ENCODE peak calls at places on chromosomes 7 and 10, in seven cellular contexts. R is GM12865, E is NB4, K is breast epithelium, V is right atrium auricular region, T is right lobe of liver, O is lower leg skin. Q is an unnamed sample.
A peak's percentile ranks its signal among the peaks of the same experiment; 100 is the strongest.

GRCh38 chr7:130392456-130392860 is 12.2 kb downstream of the CPA1 start:
- DNase-seq in R (no peak), E (no peak), K (no peak), V (peak; percentile 56), T (no peak), O (no peak), Q (no peak)

GRCh38 chr7:116632349-116632748 is 39.6 kb upstream of the MET start:
- DNase-seq in R (no peak), E (no peak), K (no peak), V (no peak), T (no peak), O (no peak), Q (no peak)

GRCh38 chr7:78301361-78301760 is 502.8 kb downstream of the PHTF2 start:
- DNase-seq in R (no peak), E (no peak), K (no peak), V (no peak), T (no peak), O (no peak), Q (no peak)

GRCh38 chr7:30413864-30414263 is 64.7 kb downstream of the NOD1 start:
- DNase-seq in R (no peak), E (no peak), K (no peak), V (no peak), T (no peak), O (no peak), Q (no peak)

GRCh38 chr7:152406491-152406890 is 29.3 kb downstream of the KMT2C start:
- DNase-seq in R (no peak), E (no peak), K (no peak), V (no peak), T (no peak), O (no peak), Q (no peak)

GRCh38 chr7:18357691-18358090 is 137.9 kb upstream of the HDAC9 start:
- DNase-seq in R (peak; percentile 35), E (peak; percentile 17), K (no peak), V (no peak), T (no peak), O (no peak), Q (no peak)

GRCh38 chr7:16559497-16560223 is 33.0 kb downstream of the LRRC72 start:
- DNase-seq in R (no peak), E (peak; percentile 14), K (no peak), V (no peak), T (no peak), O (no peak), Q (no peak)

GRCh38 chr10:128884496-128884895 is 582.5 kb upstream of the MGMT start:
- DNase-seq in R (no peak), E (no peak), K (no peak), V (no peak), T (no peak), O (no peak), Q (no peak)

GRCh38 chr7:75925717-75926435 is 10.9 kb downstream of the POR start:
- DNase-seq in R (no peak), E (no peak), K (no peak), V (no peak), T (no peak), O (no peak), Q (no peak)

GRCh38 chr7:159096736-159097581 is 47.7 kb downstream of the VIPR2 start:
- DNase-seq in R (no peak), E (peak; percentile 50), K (peak; percentile 41), V (peak; percentile 65), T (peak; percentile 10), O (no peak), Q (no peak)

GRCh38 chr10:75663947-75664664 is 232.7 kb downstream of the LRMDA start:
- DNase-seq in R (no peak), E (no peak), K (no peak), V (no peak), T (peak; percentile 22), O (no peak), Q (no peak)

GRCh38 chr10:125025341-125025740 is 83.4 kb downstream of the ZRANB1 start:
- DNase-seq in R (no peak), E (no peak), K (no peak), V (no peak), T (no peak), O (no peak), Q (no peak)

GRCh38 chr7:87926581-87927461 is 7.2 kb upstream of the ADAM22 start:
- DNase-seq in R (peak; percentile 97), E (peak; percentile 96), K (no peak), V (no peak), T (no peak), O (no peak), Q (no peak)

GRCh38 chr10:120999868-121000267 is 148.7 kb downstream of the WDR11 start:
- DNase-seq in R (no peak), E (no peak), K (no peak), V (no peak), T (no peak), O (no peak), Q (no peak)
- TF ChIP-seq CTCF in R (no peak), E (peak; percentile 8), K (no peak), V (no peak), T (no peak), O (no peak), Q (peak; percentile 28)

DNA sequence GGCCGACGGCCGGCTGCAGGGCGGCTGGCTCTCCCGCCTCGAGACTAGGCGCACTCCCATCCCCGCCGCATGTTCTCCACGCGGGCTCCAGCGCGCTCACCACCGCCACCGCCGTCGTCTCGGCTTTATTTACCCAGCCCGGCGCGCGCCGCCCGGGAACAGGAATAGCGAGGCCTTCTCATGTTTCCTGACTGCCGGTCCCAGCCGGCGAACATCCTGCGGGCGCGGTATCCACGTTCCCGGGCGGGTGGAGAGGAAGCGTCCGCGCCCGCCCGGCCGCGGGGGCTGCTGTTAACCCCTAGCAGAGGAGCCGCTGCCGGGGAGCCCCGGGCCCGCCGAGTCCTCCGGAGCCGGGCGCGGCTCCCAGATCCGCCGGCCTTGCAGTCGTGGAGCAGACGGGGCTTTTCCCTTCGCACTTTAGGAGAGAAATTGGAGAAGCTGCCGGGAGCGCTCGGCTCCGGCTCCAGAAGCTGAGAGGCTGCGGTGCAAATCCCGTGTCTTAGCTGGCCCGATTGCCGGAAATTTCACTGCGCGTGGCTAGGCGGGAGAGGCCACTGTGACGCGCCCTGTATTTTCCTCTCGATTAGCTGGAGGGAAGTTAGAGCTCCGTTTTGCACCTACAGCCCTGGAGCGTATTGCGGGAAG is at the start of gene MKX:
- DNase-seq in R (no peak), E (no peak), K (peak; percentile 56), V (no peak), T (peak; percentile 39), O (no peak), Q (no peak)
- H3K4me3 ChIP-seq in R (no peak within 1 kb of the TSS), E (no peak within 1 kb of the TSS), K (peak within 1 kb of the TSS; percentile 85), V (peak within 1 kb of the TSS; percentile 65), T (peak within 1 kb of the TSS; percentile 42), O (peak within 1 kb of the TSS; percentile 5), Q (peak within 1 kb of the TSS; percentile 14)

GRCh38 chr10:80457554-80458262 is 3.6 kb downstream of the TSPAN14 start:
- DNase-seq in R (no peak), E (no peak), K (no peak), V (no peak), T (no peak), O (no peak), Q (no peak)

GRCh38 chr10:80458638-80459037 is 4.5 kb downstream of the TSPAN14 start:
- DNase-seq in R (no peak), E (no peak), K (no peak), V (no peak), T (no peak), O (no peak), Q (no peak)

GRCh38 chr10:80458263-80458625 is 4.1 kb downstream of the TSPAN14 start:
- DNase-seq in R (no peak), E (no peak), K (no peak), V (no peak), T (no peak), O (no peak), Q (no peak)

GRCh38 chr10:80460399-80461207 is 6.5 kb downstream of the TSPAN14 start:
- DNase-seq in R (peak; percentile 14), E (peak; percentile 56), K (peak; percentile 89), V (no peak), T (no peak), O (peak; percentile 80), Q (no peak)

GRCh38 chr10:80459047-80459865 is 5.1 kb downstream of the TSPAN14 start:
- DNase-seq in R (peak; percentile 89), E (peak; percentile 96), K (no peak), V (peak; percentile 85), T (peak; percentile 59), O (peak; percentile 83), Q (no peak)
- TF ChIP-seq CTCF in R (peak; percentile 12), E (no peak), K (no peak), V (no peak), T (no peak), O (no peak), Q (no peak)

DNA sequence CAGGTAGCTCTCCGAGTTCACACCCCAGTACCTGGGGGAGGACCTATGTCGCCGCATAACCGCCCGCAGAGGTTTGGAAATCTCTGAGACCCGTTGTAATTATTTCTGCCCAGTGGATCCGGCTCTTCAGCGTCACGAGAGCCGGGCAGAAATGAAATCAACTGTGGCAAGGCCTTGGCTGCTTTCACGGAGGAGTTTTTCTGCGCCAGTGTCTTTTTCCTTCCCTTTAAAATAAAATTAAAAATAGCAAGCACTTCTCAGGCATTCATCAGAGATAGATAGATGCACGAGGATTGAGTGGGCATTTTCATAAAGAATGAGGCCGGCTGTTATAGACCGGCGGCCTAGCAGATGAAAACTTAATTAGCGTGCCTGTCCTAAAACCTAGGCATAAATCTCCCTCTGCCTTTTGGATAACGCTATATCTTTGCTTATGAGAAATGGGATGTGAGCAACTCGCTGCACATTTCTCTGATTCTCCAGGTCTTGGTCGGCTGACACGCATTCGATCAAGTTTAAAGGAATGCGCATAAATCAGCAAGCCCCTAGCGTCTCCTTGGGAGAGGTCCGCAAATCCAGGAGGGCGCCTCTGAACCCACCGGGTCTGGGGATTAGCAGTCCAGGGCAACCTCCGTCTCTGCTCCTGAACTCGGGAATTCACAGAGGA is 6.4 kb downstream of the HOXA13 start:
- DNase-seq in R (no peak), E (no peak), K (no peak), V (no peak), T (no peak), O (no peak), Q (no peak)
- H3K4me3 ChIP-seq in R (no peak overlapping the region), E (no peak overlapping the region), K (peak overlapping the region; percentile 61), V (peak overlapping the region; percentile 33), T (no peak overlapping the region), O (no peak overlapping the region), Q (peak overlapping the region; percentile 33)